ENCODE peak calls at places on chromosomes 3 and 15, in five cellular contexts. E, A, D, H and K are unnamed samples.

GRCh38 chr15:68682330-68682729 is 103.5 kb downstream of the CORO2B start:
- DNase-seq in D (no peak), E (no peak), A (no peak), H (no peak), K (no peak)

GRCh38 chr3:72338942-72339749 is 509.1 kb downstream of the SHQ1 start:
- DNase-seq in E (no peak), A (no peak), H (peak), D (peak), K (no peak)

GRCh38 chr3:188006726-188007393 is 147.1 kb upstream of the LPP start:
- DNase-seq in H (no peak), E (no peak), D (peak), A (no peak), K (peak)

GRCh38 chr3:16618721-16619120 is 13.5 kb upstream of the DAZL start:
- DNase-seq in D (no peak), A (no peak), E (no peak), H (no peak), K (no peak)

GRCh38 chr3:14922863-14923262 is 24.5 kb upstream of the NR2C2 start:
- DNase-seq in H (no peak), D (no peak), A (no peak), E (no peak), K (no peak)

GRCh38 chr15:64216722-64217428 is 54.1 kb upstream of the PPIB start:
- DNase-seq in E (no peak), A (no peak), D (no peak), H (no peak), K (peak)

GRCh38 chr3:25532763-25533162 is 104.7 kb downstream of the RARB start:
- DNase-seq in A (no peak), D (no peak), H (no peak), E (no peak), K (no peak)

GRCh38 chr15:69275104-69275670 is 23.5 kb upstream of the PAQR5 start:
- DNase-seq in E (no peak), H (no peak), A (no peak), D (no peak), K (no peak)

GRCh38 chr15:70762469-70763119 is 764 bp downstream of the UACA start:
- DNase-seq in E (peak), H (no peak), A (peak), D (no peak), K (no peak)

GRCh38 chr3:51662456-51662855 is 8.6 kb upstream of the TEX264 start:
- DNase-seq in D (no peak), H (no peak), A (no peak), E (no peak), K (no peak)

GRCh38 chr3:126971891-126972351 is 11.0 kb upstream of the PLXNA1 start:
- DNase-seq in D (no peak), A (no peak), E (no peak), H (no peak), K (no peak)

GRCh38 chr3:152309535-152310317 is 41.0 kb downstream of the MBNL1 start:
- DNase-seq in A (no peak), D (no peak), E (no peak), H (no peak), K (no peak)

GRCh38 chr3:139388077-139388476 is 1.4 kb downstream of the COPB2 start:
- DNase-seq in E (no peak), A (no peak), D (no peak), H (no peak), K (no peak)

GRCh38 chr15:39312984-39313383 is 267.9 kb upstream of the THBS1 start:
- DNase-seq in H (no peak), A (no peak), E (no peak), D (no peak), K (no peak)

GRCh38 chr3:64300790-64301423 is 75.6 kb upstream of the PRICKLE2 start:
- DNase-seq in A (no peak), H (no peak), E (no peak), D (no peak), K (no peak)

GRCh38 chr15:67173015-67173414 is 81.4 kb downstream of the AAGAB start:
- DNase-seq in D (no peak), A (no peak), E (no peak), H (no peak), K (no peak)

GRCh38 chr3:128080323-128080898 is 28.2 kb downstream of the SEC61A1 start:
- DNase-seq in A (no peak), H (peak), D (no peak), E (no peak), K (no peak)

GRCh38 chr15:74226761-74227540 is 9.2 kb upstream of the CCDC33 start:
- DNase-seq in E (no peak), A (no peak), D (peak), H (no peak), K (no peak)

GRCh38 chr3:193095366-193095765 is 145.7 kb upstream of the PLAAT1 start:
- DNase-seq in D (no peak), H (no peak), E (no peak), A (no peak), K (peak)